ENCODE peak calls at places on chromosomes 4 and X, in six cellular contexts. R, G, Y, X, I and J are unnamed samples.

GRCh38 chr4:40409835-40410234 is 74.7 kb downstream of the CHRNA9 start:
- DNase-seq in R (peak; percentile 65), G (peak; percentile 38), Y (no peak), X (no peak), I (no peak), J (no peak)

GRCh38 chr4:138821321-138821720 is 194.3 kb upstream of the NOCT start:
- DNase-seq in R (no peak), G (no peak), Y (no peak), X (no peak), I (no peak), J (no peak)

GRCh38 chr4:8641931-8642650 is 49.5 kb downstream of the CPZ start:
- DNase-seq in R (no peak), G (no peak), Y (no peak), X (no peak), I (no peak), J (no peak)

GRCh38 chr4:67499799-67500198 is 45.5 kb downstream of the CENPC start:
- DNase-seq in R (no peak), G (no peak), Y (no peak), X (no peak), I (no peak), J (no peak)

GRCh38 chr4:53705972-53706371 is 114.7 kb upstream of the LNX1 start:
- DNase-seq in R (no peak), G (no peak), Y (no peak), X (no peak), I (no peak), J (no peak)

GRCh38 chrX:140346711-140347110 is 158.2 kb downstream of the SOX3 start:
- DNase-seq in R (no peak), G (no peak), Y (no peak), X (no peak), I (no peak), J (peak; percentile 42)

GRCh38 chrX:17062065-17062464 is 115.6 kb downstream of the REPS2 start:
- DNase-seq in R (no peak), G (no peak), Y (no peak), X (no peak), I (no peak), J (no peak)

GRCh38 chr4:7597281-7597680 is 162.6 kb upstream of the PSAPL1 start:
- DNase-seq in R (no peak), G (no peak), Y (no peak), X (no peak), I (no peak), J (no peak)

GRCh38 chr4:163666335-163666888 is 171.9 kb downstream of the TMA16 start:
- DNase-seq in R (no peak), G (no peak), Y (no peak), X (no peak), I (no peak), J (no peak)

GRCh38 chrX:40318076-40318475 is 220.3 kb upstream of the BCOR start:
- DNase-seq in R (no peak), G (no peak), Y (no peak), X (no peak), I (no peak), J (no peak)

GRCh38 chr4:17480530-17480929 is 31.4 kb downstream of the QDPR start:
- DNase-seq in R (no peak), G (no peak), Y (no peak), X (no peak), I (no peak), J (peak; percentile 58)

GRCh38 chr4:8394806-8395205 is 45.7 kb downstream of the ACOX3 start:
- DNase-seq in R (no peak), G (no peak), Y (no peak), X (no peak), I (no peak), J (no peak)

GRCh38 chrX:137915466-137915865 is 349.5 kb downstream of the ZIC3 start:
- DNase-seq in R (no peak), G (no peak), Y (no peak), X (no peak), I (no peak), J (peak; percentile 72)

GRCh38 chrX:43025806-43026205 is 247.8 kb upstream of the PPP1R2C start:
- DNase-seq in R (no peak), G (no peak), Y (no peak), X (no peak), I (no peak), J (no peak)

GRCh38 chrX:154719132-154719675 is 31.7 kb downstream of the GAB3 start:
- DNase-seq in R (peak; percentile 94), G (peak; percentile 85), Y (no peak), X (no peak), I (no peak), J (no peak)

GRCh38 chrX:154720067-154720466 is 30.8 kb downstream of the GAB3 start:
- DNase-seq in R (no peak), G (no peak), Y (no peak), X (no peak), I (no peak), J (no peak)

GRCh38 chrX:154717824-154718223 is 33.1 kb downstream of the GAB3 start:
- DNase-seq in R (peak; percentile 92), G (peak; percentile 59), Y (no peak), X (no peak), I (no peak), J (no peak)

GRCh38 chrX:154718607-154719006 is 32.3 kb downstream of the GAB3 start:
- DNase-seq in R (no peak), G (no peak), Y (no peak), X (no peak), I (no peak), J (no peak)

GRCh38 chrX:154721155-154721554 is 29.7 kb downstream of the GAB3 start:
- DNase-seq in R (no peak), G (no peak), Y (no peak), X (no peak), I (no peak), J (no peak)
- H3K4me1 ChIP-seq in R (no peaks in the 10 kb centered on the region), G (no peaks in the 10 kb centered on the region), Y (no peaks in the 10 kb centered on the region), X (no peaks in the 10 kb centered on the region), I (no peaks in the 10 kb centered on the region), J (no peaks in the 10 kb centered on the region)

DNA sequence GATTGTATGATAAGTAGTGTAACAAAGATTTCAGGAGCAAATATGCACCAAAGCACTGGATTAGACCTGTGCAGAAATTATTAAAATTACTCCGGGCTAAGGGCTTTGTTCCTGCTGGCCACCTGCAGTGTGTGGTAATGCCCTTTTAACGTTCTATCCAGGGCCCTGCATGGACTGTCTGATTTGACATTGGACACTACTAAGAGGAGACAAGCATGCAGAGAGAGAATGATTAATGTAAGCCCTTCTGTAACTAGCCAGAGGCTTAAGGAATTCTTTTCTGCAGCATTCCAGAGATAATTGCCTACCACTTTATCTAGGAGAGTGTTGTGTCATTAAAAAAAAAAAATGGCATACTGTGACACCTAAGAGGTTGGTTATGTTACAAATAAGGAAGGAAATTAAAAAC is 117.0 kb downstream of the PCDH7 start:
- DNase-seq in R (peak; percentile 52), G (peak; percentile 6), Y (peak; percentile 35), X (no peak), I (no peak), J (peak; percentile 92)
- H2BK120ac ChIP-seq in R (no peak overlapping the region), G (no peak overlapping the region), Y (no peak overlapping the region), X (no peak overlapping the region), I (no peak overlapping the region), J (peak overlapping the region; percentile 45)

DNA sequence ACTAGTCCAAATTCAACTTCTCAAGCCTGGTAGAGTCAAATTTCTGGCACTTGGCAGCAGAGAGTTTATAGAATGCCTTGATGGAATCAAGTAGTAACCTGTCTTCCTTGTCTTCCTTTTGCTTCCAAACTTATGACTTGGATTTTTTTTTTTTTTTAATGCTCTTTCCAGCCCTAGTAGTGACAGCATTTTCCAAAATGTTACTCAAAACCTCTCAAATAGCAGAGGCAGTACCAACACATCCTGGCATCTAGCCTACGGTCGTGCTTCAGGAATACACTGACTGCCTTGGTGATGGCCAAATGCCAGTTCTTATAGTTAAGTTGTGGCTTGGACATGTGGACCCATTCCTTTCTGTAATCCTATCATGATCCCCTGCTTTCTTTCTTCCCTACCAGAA is 46.0 kb downstream of the GALNT7 start:
- DNase-seq in R (no peak), G (peak; percentile 17), Y (no peak), X (no peak), I (no peak), J (no peak)
- H3K4me1 ChIP-seq in R (peaks cover 7% of the 10 kb centered on the region), G (peaks cover 4% of the 10 kb centered on the region), Y (no peaks in the 10 kb centered on the region), X (peaks cover 4% of the 10 kb centered on the region), I (peaks cover 2% of the 10 kb centered on the region), J (peaks cover 4% of the 10 kb centered on the region)

GRCh38 chr4:56240554-56241190 is 146.6 kb downstream of the AASDH start:
- DNase-seq in R (peak; percentile 38), G (no peak), Y (no peak), X (no peak), I (no peak), J (no peak)
- H2BK120ac ChIP-seq in R (no peak overlapping the region), G (no peak overlapping the region), Y (no peak overlapping the region), X (no peak overlapping the region), I (no peak overlapping the region), J (no peak overlapping the region)

GRCh38 chrX:150573702-150574101 is 5.3 kb downstream of the MTM1 start:
- DNase-seq in R (no peak), G (no peak), Y (no peak), X (no peak), I (no peak), J (no peak)
- H3K4me1 ChIP-seq in R (peaks cover 4% of the 10 kb centered on the region), G (peaks cover 6% of the 10 kb centered on the region), Y (peaks cover 3% of the 10 kb centered on the region), X (peaks cover 5% of the 10 kb centered on the region), I (no peaks in the 10 kb centered on the region), J (no peaks in the 10 kb centered on the region)

GRCh38 chrX:115357316-115357715 is 67.8 kb downstream of the LUZP4 start:
- DNase-seq in R (no peak), G (peak; percentile 19), Y (no peak), X (no peak), I (no peak), J (no peak)
- H2BK120ac ChIP-seq in R (no peak overlapping the region), G (no peak overlapping the region), Y (no peak overlapping the region), X (no peak overlapping the region), I (no peak overlapping the region), J (no peak overlapping the region)

DNA sequence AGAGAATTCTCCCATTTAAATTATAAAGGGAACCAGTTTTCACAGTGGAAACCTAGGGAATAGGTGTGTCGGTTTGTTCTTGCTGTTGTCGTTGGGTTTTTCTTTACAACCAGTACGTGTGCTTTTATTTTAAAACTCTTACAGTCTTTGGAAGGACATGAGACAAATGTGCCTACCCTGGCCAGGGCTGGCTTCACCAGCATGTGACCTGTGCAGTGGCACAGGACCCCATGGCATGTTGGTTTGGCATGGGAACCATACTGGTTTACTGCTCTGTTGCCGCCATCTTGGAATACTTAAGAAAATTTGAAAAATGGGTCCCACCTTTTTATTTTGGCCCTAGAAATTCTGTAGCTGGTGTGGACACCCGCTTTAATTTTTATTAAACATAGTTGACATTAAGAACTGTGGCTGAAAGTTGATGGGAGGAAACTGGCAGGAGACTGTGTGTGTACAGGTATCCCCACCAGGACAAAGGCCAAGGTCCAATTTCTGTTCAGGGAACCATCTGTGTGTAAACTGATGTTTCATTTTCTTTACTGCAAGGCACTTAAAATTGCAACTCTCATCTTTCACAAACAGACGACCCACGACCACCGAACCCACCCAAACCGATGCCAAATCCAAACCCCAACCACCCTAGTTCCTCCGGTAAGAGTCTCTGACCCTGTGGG is 28.8 kb downstream of the CD99 start:
- DNase-seq in R (no peak), G (no peak), Y (no peak), X (no peak), I (no peak), J (no peak)
- H3K4me1 ChIP-seq in R (peaks cover 8% of the 10 kb centered on the region), G (no peaks in the 10 kb centered on the region), Y (no peaks in the 10 kb centered on the region), X (no peaks in the 10 kb centered on the region), I (no peaks in the 10 kb centered on the region), J (peaks cover under 1% of the 10 kb centered on the region)

GRCh38 chr4:137198791-137199190 is 333.5 kb downstream of the PCDH18 start:
- DNase-seq in R (no peak), G (no peak), Y (no peak), X (no peak), I (no peak), J (no peak)

GRCh38 chr4:137193564-137193963 is 338.7 kb downstream of the PCDH18 start:
- DNase-seq in R (no peak), G (no peak), Y (no peak), X (no peak), I (no peak), J (peak; percentile 92)
- H2BK120ac ChIP-seq in R (no peak overlapping the region), G (no peak overlapping the region), Y (no peak overlapping the region), X (no peak overlapping the region), I (no peak overlapping the region), J (no peak overlapping the region)